ENCODE peak calls at places on chromosomes 3 and 15, in seven cellular contexts. One of them, this sample, is unnamed. For H3K4me1 and H3K27me3, the result is how much of the 10 kb centered on the place peaks cover.

GRCh38 chr3:28853830-28854229 is 427.0 kb upstream of the RBMS3 start:
- DNase-seq in thyroid gland: no peak
- DNase-seq in transverse colon: no peak
- DNase-seq in neural progenitor cell: no peak
- DNase-seq in hepatocyte: no peak
- DNase-seq in IMR-90: peak
- DNase-seq in H9: no peak
- DNase-seq in this sample: no peak

GRCh38 chr3:59486468-59486964 is 436.7 kb upstream of the CFAP20DC start:
- DNase-seq in thyroid gland: no peak
- DNase-seq in transverse colon: no peak
- DNase-seq in neural progenitor cell: no peak
- DNase-seq in hepatocyte: no peak
- DNase-seq in IMR-90: no peak
- DNase-seq in H9: no peak
- DNase-seq in this sample: no peak

GRCh38 chr3:138863776-138864113 is 29.0 kb upstream of the PIK3CB start:
- DNase-seq in thyroid gland: no peak
- DNase-seq in transverse colon: no peak
- DNase-seq in neural progenitor cell: no peak
- DNase-seq in hepatocyte: no peak
- DNase-seq in IMR-90: no peak
- DNase-seq in H9: no peak
- DNase-seq in this sample: no peak

GRCh38 chr15:99613887-99614642 is 48.3 kb downstream of the MEF2A start:
- DNase-seq in thyroid gland: no peak
- DNase-seq in transverse colon: peak
- DNase-seq in neural progenitor cell: no peak
- DNase-seq in hepatocyte: no peak
- DNase-seq in IMR-90: peak
- DNase-seq in H9: no peak
- DNase-seq in this sample: no peak

GRCh38 chr15:83844742-83845141 is 190.8 kb downstream of the ADAMTSL3 start:
- DNase-seq in thyroid gland: no peak
- DNase-seq in transverse colon: no peak
- DNase-seq in neural progenitor cell: no peak
- DNase-seq in hepatocyte: peak
- DNase-seq in IMR-90: peak
- DNase-seq in H9: no peak
- DNase-seq in this sample: no peak

GRCh38 chr3:16462679-16463078 is 50.8 kb downstream of the RFTN1 start:
- DNase-seq in thyroid gland: no peak
- DNase-seq in transverse colon: no peak
- DNase-seq in neural progenitor cell: no peak
- DNase-seq in hepatocyte: no peak
- DNase-seq in IMR-90: no peak
- DNase-seq in H9: no peak
- DNase-seq in this sample: no peak

GRCh38 chr3:157906627-157907026 is 199.6 kb downstream of the SHOX2 start:
- DNase-seq in thyroid gland: no peak
- DNase-seq in transverse colon: no peak
- DNase-seq in neural progenitor cell: no peak
- DNase-seq in hepatocyte: no peak
- DNase-seq in IMR-90: no peak
- DNase-seq in H9: no peak
- DNase-seq in this sample: no peak

GRCh38 chr15:40354408-40355171 is 3.4 kb upstream of the DISP2 start:
- DNase-seq in thyroid gland: peak
- DNase-seq in transverse colon: peak
- DNase-seq in neural progenitor cell: peak
- DNase-seq in hepatocyte: peak
- DNase-seq in IMR-90: peak
- DNase-seq in H9: peak
- DNase-seq in this sample: no peak

GRCh38 chr3:31402118-31402517 is 130.6 kb upstream of the STT3B start:
- DNase-seq in thyroid gland: no peak
- DNase-seq in transverse colon: no peak
- DNase-seq in neural progenitor cell: no peak
- DNase-seq in hepatocyte: no peak
- DNase-seq in IMR-90: no peak
- DNase-seq in H9: no peak
- DNase-seq in this sample: no peak

GRCh38 chr3:62940763-62941632 is 65.8 kb upstream of the CADPS start:
- DNase-seq in thyroid gland: no peak
- DNase-seq in transverse colon: no peak
- DNase-seq in neural progenitor cell: peak
- DNase-seq in hepatocyte: peak
- DNase-seq in IMR-90: peak
- DNase-seq in H9: no peak
- DNase-seq in this sample: no peak

GRCh38 chr3:184085389-184085852 is 11.4 kb upstream of the HTR3E start:
- DNase-seq in thyroid gland: no peak
- DNase-seq in transverse colon: no peak
- DNase-seq in neural progenitor cell: no peak
- DNase-seq in hepatocyte: peak
- DNase-seq in IMR-90: peak
- DNase-seq in H9: no peak
- DNase-seq in this sample: no peak

GRCh38 chr3:38455639-38456430 is 2.1 kb downstream of the ACVR2B start:
- DNase-seq in thyroid gland: peak
- DNase-seq in transverse colon: no peak
- DNase-seq in neural progenitor cell: peak
- DNase-seq in hepatocyte: no peak
- DNase-seq in IMR-90: peak
- DNase-seq in H9: no peak
- DNase-seq in this sample: peak

GRCh38 chr15:39167114-39168058 is 413.5 kb upstream of the THBS1 start:
- DNase-seq in thyroid gland: no peak
- DNase-seq in transverse colon: no peak
- DNase-seq in neural progenitor cell: no peak
- DNase-seq in hepatocyte: no peak
- DNase-seq in IMR-90: no peak
- DNase-seq in H9: no peak
- DNase-seq in this sample: no peak

GRCh38 chr3:148101061-148101460 is 596.6 kb upstream of the AGTR1 start:
- DNase-seq in thyroid gland: no peak
- DNase-seq in transverse colon: no peak
- DNase-seq in neural progenitor cell: no peak
- DNase-seq in hepatocyte: no peak
- DNase-seq in IMR-90: peak
- DNase-seq in H9: no peak
- DNase-seq in this sample: no peak

GRCh38 chr15:91140561-91140960 is 40.5 kb downstream of the SV2B start:
- DNase-seq in thyroid gland: no peak
- DNase-seq in transverse colon: no peak
- DNase-seq in neural progenitor cell: no peak
- DNase-seq in hepatocyte: no peak
- DNase-seq in IMR-90: no peak
- DNase-seq in H9: no peak
- DNase-seq in this sample: no peak

GRCh38 chr3:150324825-150325224 is 83.3 kb upstream of the TSC22D2 start:
- DNase-seq in thyroid gland: no peak
- DNase-seq in transverse colon: no peak
- DNase-seq in neural progenitor cell: no peak
- DNase-seq in hepatocyte: no peak
- DNase-seq in IMR-90: no peak
- DNase-seq in H9: no peak
- DNase-seq in this sample: no peak

GRCh38 chr3:37491343-37491742 is 317.0 kb upstream of the LRRFIP2 start:
- DNase-seq in thyroid gland: no peak
- DNase-seq in transverse colon: no peak
- DNase-seq in neural progenitor cell: no peak
- DNase-seq in hepatocyte: no peak
- DNase-seq in IMR-90: no peak
- DNase-seq in H9: peak
- DNase-seq in this sample: peak

GRCh38 chr15:68542771-68543544 is 35.8 kb upstream of the CORO2B start:
- DNase-seq in thyroid gland: no peak
- DNase-seq in transverse colon: no peak
- DNase-seq in neural progenitor cell: no peak
- DNase-seq in hepatocyte: peak
- DNase-seq in IMR-90: peak
- DNase-seq in H9: no peak
- DNase-seq in this sample: peak

GRCh38 chr3:50314816-50315215 is 7.7 kb downstream of the HYAL2 start:
- DNase-seq in thyroid gland: no peak
- DNase-seq in transverse colon: no peak
- DNase-seq in neural progenitor cell: no peak
- DNase-seq in hepatocyte: no peak
- DNase-seq in IMR-90: no peak
- DNase-seq in H9: no peak
- DNase-seq in this sample: no peak
- H3K4me1 ChIP-seq in thyroid gland: half or more
- H3K4me1 ChIP-seq in transverse colon: under half
- H3K4me1 ChIP-seq in neural progenitor cell: under half
- H3K4me1 ChIP-seq in hepatocyte: under half
- H3K4me1 ChIP-seq in IMR-90: under half
- H3K4me1 ChIP-seq in H9: under half
- H3K4me1 ChIP-seq in this sample: under half

GRCh38 chr3:153927107-153927506 is 194.1 kb upstream of the ARHGEF26 start:
- DNase-seq in thyroid gland: no peak
- DNase-seq in transverse colon: no peak
- DNase-seq in neural progenitor cell: no peak
- DNase-seq in hepatocyte: peak
- DNase-seq in IMR-90: peak
- DNase-seq in H9: no peak
- DNase-seq in this sample: no peak
- TF ChIP-seq CTCF in thyroid gland: peak
- TF ChIP-seq CTCF in transverse colon: no peak
- TF ChIP-seq CTCF in neural progenitor cell: peak
- TF ChIP-seq CTCF in hepatocyte: peak
- TF ChIP-seq CTCF in IMR-90: peak
- TF ChIP-seq CTCF in H9: peak
- TF ChIP-seq CTCF in this sample: no peak

GRCh38 chr3:53506763-53507145 is 12.3 kb downstream of the CACNA1D start:
- DNase-seq in thyroid gland: no peak
- DNase-seq in transverse colon: no peak
- DNase-seq in neural progenitor cell: no peak
- DNase-seq in hepatocyte: no peak
- DNase-seq in IMR-90: no peak
- DNase-seq in H9: no peak
- DNase-seq in this sample: no peak
- H3K27me3 ChIP-seq in thyroid gland: under half
- H3K27me3 ChIP-seq in transverse colon: under half
- H3K27me3 ChIP-seq in neural progenitor cell: under half
- H3K27me3 ChIP-seq in hepatocyte: under half
- H3K27me3 ChIP-seq in IMR-90: under half
- H3K27me3 ChIP-seq in H9: under half
- H3K27me3 ChIP-seq in this sample: under half

DNA sequence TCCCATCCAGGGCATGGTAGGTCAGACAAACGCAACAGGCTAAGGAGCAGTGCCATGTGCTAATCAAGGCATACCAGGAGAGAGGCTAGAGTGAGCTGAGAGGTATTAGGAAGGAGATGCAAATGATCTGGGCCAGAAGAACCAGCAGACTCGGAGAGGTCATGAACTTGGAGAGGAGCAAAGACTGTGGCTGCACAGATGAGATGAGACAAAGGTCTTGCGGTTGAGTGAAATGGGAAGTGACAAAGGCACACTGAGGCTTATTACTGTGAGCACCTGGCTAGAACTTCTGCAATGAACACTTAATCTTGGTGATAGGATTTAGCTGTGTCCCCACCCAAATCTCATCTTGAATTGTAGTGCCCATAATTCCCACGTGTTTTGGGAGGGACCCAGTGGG is 380.2 kb downstream of the ULK4 start:
- DNase-seq in thyroid gland: no peak
- DNase-seq in transverse colon: no peak
- DNase-seq in neural progenitor cell: no peak
- DNase-seq in hepatocyte: no peak
- DNase-seq in IMR-90: no peak
- DNase-seq in H9: no peak
- DNase-seq in this sample: no peak
- H3K4me1 ChIP-seq in thyroid gland: under half
- H3K4me1 ChIP-seq in transverse colon: under half
- H3K4me1 ChIP-seq in neural progenitor cell: under half
- H3K4me1 ChIP-seq in hepatocyte: under half
- H3K4me1 ChIP-seq in IMR-90: under half
- H3K4me1 ChIP-seq in H9: under half
- H3K4me1 ChIP-seq in this sample: under half

GRCh38 chr3:47228088-47228487 is 54.5 kb downstream of the KIF9 start:
- DNase-seq in thyroid gland: no peak
- DNase-seq in transverse colon: no peak
- DNase-seq in neural progenitor cell: no peak
- DNase-seq in hepatocyte: no peak
- DNase-seq in IMR-90: no peak
- DNase-seq in H9: no peak
- DNase-seq in this sample: no peak

GRCh38 chr3:47225310-47225906 is 57.2 kb downstream of the KIF9 start:
- DNase-seq in thyroid gland: no peak
- DNase-seq in transverse colon: peak
- DNase-seq in neural progenitor cell: no peak
- DNase-seq in hepatocyte: no peak
- DNase-seq in IMR-90: peak
- DNase-seq in H9: no peak
- DNase-seq in this sample: no peak

DNA sequence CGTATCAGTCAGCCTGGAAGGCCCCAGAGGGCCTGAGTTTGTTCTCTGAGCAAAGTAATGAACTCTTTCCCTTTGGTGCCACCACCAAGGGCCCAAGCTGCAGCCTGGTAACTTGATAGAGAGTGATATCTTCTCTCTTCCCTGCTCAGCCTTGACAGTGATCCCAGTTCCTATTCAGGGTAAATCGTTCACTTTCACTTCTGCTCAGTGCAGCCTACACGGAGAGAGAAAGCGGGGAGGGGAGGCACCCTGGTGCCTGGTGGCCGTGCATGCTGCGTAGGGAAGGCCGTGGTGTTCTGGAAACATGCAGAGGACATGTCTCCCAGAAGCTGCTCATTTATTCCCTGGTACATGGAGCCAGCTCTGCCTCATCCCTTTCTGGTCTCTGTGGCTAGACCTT is 54.9 kb downstream of the KIF9 start:
- DNase-seq in thyroid gland: no peak
- DNase-seq in transverse colon: peak
- DNase-seq in neural progenitor cell: no peak
- DNase-seq in hepatocyte: no peak
- DNase-seq in IMR-90: no peak
- DNase-seq in H9: no peak
- DNase-seq in this sample: peak
- TF ChIP-seq CTCF in thyroid gland: no peak
- TF ChIP-seq CTCF in transverse colon: no peak
- TF ChIP-seq CTCF in neural progenitor cell: no peak
- TF ChIP-seq CTCF in hepatocyte: no peak
- TF ChIP-seq CTCF in IMR-90: no peak
- TF ChIP-seq CTCF in H9: no peak
- TF ChIP-seq CTCF in this sample: no peak

This sample was measured in heart right ventricle.